ENCODE peak calls at places on chromosomes 1 and 21, in six cellular contexts. W is brain microvascular endothelial cell, R is fibroblast of mammary gland, H is astrocyte of the spinal cord, D is AG04450, K is lower lobe of right lung. C is an unnamed sample.

GRCh38 chr21:16072692-16073091 is 342.9 kb downstream of the USP25 start:
- DNase-seq in H (peak; percentile 87), D (peak; percentile 68), W (peak; percentile 74), K (no peak), R (peak; percentile 99), C (peak; percentile 96)

GRCh38 chr1:119960501-119960900 is 64.2 kb upstream of the ADAM30 start:
- DNase-seq in R (no peak), W (no peak), D (no peak), K (no peak), H (no peak), C (no peak)

GRCh38 chr1:170097449-170097948 is 23.0 kb upstream of the KIFAP3 start:
- DNase-seq in H (no peak), W (no peak), R (no peak), K (no peak), D (no peak), C (no peak)

GRCh38 chr1:163174524-163175437 is 27.9 kb downstream of the RGS5 start:
- DNase-seq in H (peak; percentile 82), R (peak; percentile 75), D (peak; percentile 29), W (peak; percentile 71), K (peak; percentile 58), C (peak; percentile 87)

GRCh38 chr1:201184307-201184706 is 6.3 kb upstream of the IGFN1 start:
- DNase-seq in K (no peak), D (no peak), H (no peak), W (no peak), R (peak; percentile 50), C (peak; percentile 8)

GRCh38 chr1:245108909-245109308 is 45.9 kb upstream of the KIF26B start:
- DNase-seq in R (no peak), W (no peak), K (no peak), H (no peak), D (no peak), C (no peak)

GRCh38 chr1:20480261-20481157 is 5.5 kb downstream of the CAMK2N1 start:
- DNase-seq in R (no peak), D (no peak), H (no peak), K (no peak), W (no peak), C (no peak)

GRCh38 chr1:197469620-197470210 is 201.7 kb downstream of the CRB1 start:
- DNase-seq in R (no peak), D (no peak), W (no peak), K (no peak), H (no peak), C (no peak)

GRCh38 chr1:37767488-37767887 is 2.6 kb upstream of the EPHA10 start:
- DNase-seq in K (no peak), R (no peak), H (no peak), D (no peak), W (no peak), C (no peak)

DNA sequence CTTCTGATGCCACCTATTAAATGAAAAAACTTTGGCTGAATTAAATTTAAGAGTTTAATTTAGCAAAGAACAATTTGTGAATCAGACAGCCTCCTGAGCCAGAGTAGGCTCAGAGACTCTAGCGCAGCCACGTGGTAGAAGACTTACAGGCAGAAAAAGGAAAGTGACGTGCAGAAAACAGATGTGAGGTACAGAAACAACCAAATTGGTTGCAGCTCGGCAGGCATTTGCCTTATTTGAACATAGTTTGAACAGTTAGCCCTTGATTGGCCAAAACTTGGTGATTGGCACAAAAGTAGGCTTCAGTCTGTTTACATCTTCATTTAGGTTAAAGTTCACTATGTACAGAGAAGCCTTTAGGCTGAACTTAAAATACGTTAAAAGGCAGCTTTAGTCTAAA is 22.9 kb downstream of the TCP10L start:
- DNase-seq in R (peak; percentile 84), W (peak; percentile 56), H (peak; percentile 71), K (no peak), D (no peak), C (peak; percentile 91)
- TF ChIP-seq CTCF in R (peak; percentile 66), W (peak; percentile 78), H (peak; percentile 77), K (peak; percentile 49), D (peak; percentile 56), C (peak; percentile 69)

GRCh38 chr21:46100426-46100825 is 2.5 kb downstream of the COL6A2 start:
- DNase-seq in W (no peak), R (peak; percentile 85), H (peak; percentile 58), D (no peak), K (no peak), C (peak; percentile 83)
- H3K4me3 ChIP-seq in W (peak overlapping the region; percentile 78), R (peak overlapping the region; percentile 85), H (peak overlapping the region; percentile 77), D (peak overlapping the region; percentile 79), K (no peak overlapping the region), C (peak overlapping the region; percentile 79)

DNA sequence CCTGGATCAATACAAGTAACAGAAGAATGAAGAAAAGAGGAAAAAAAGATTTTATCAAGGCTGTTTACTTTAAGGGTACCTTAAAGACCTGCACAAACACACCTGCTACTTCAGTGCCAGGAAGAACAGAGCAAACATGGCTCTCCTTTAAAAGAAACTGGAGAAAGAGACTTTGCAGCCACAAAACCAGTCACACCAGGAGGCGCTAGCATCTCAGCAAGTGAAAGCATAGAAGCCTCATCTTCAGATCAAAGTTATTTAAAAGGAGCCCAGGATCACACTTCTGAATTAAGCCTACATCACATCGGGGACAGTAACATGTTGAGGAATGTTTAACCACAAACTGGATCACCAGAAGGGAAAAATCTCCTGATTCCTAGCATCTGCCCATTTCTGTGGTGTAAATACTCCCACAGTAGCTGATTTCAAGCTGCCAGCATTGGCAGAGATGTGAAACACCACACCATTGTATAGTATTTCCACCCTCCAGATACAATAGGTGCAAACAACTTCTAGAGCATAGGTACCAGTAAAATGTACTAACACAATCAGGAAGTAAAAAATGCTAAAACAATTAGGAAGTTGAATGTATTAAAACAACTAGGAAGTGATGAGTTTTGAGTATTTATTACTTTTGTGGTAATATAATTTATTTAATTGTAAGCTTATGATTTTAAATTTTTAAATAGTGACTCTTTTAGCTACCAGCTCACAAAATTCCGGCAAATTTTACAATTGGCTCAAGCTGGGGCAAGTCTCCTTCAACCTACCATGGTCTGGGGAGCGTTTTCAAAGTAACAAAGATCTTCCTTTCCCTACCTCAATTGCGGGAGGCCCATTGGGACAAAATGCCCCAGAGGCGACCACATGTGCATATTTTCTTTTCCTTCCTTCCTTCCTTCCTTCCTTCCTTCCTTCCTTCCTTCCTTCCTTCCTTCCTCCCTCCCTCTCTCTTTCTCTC is 105.3 kb upstream of the CLDN14 start:
- DNase-seq in R (no peak), D (no peak), W (no peak), H (no peak), K (no peak), C (no peak)
- TF ChIP-seq CTCF in R (no peak), D (no peak), W (peak; percentile 42), H (peak; percentile 22), K (no peak), C (no peak)

GRCh38 chr1:63980706-63981407 is 207.0 kb downstream of the ROR1 start:
- DNase-seq in H (no peak), D (no peak), W (no peak), K (no peak), R (no peak), C (no peak)

GRCh38 chr1:63983391-63984256 is 209.8 kb downstream of the ROR1 start:
- DNase-seq in H (no peak), W (no peak), K (no peak), D (no peak), R (no peak), C (no peak)

GRCh38 chr1:63982201-63982600 is 208.4 kb downstream of the ROR1 start:
- DNase-seq in W (no peak), D (no peak), H (no peak), K (no peak), R (no peak), C (no peak)

GRCh38 chr1:63984257-63984626 is 210.4 kb downstream of the ROR1 start:
- DNase-seq in R (peak; percentile 54), H (peak; percentile 79), D (no peak), W (peak; percentile 49), K (no peak), C (peak; percentile 36)

GRCh38 chr1:63981408-63981773 is 207.6 kb downstream of the ROR1 start:
- DNase-seq in D (no peak), K (no peak), W (no peak), R (no peak), H (no peak), C (no peak)
- H3K4me3 ChIP-seq in D (no peak overlapping the region), K (no peak overlapping the region), W (no peak overlapping the region), R (no peak overlapping the region), H (no peak overlapping the region), C (no peak overlapping the region)

GRCh38 chr1:205122489-205122882 is 708 bp upstream of the RBBP5 start:
- DNase-seq in K (no peak), R (no peak), D (no peak), W (no peak), H (no peak), C (no peak)
- TF ChIP-seq CTCF in K (no peak), R (no peak), D (no peak), W (no peak), H (no peak), C (no peak)

C was measured in fibroblast of the aortic adventitia.